ENCODE peak calls at places on chromosomes 5 and 9, in four cellular contexts. S is spleen, Y is IMR-90, P is stomach. U is an unnamed sample.

GRCh38 chr9:37984672-37985611 is 81.0 kb upstream of the SLC25A51 start:
- DNase-seq in S (peak), Y (peak), P (no peak), U (no peak)

GRCh38 chr9:87812375-87813118 is 70.1 kb upstream of the SPATA31E1 start:
- DNase-seq in S (no peak), Y (peak), P (no peak), U (no peak)

GRCh38 chr5:179489015-179489414 is 61.3 kb upstream of the RUFY1 start:
- DNase-seq in S (no peak), Y (no peak), P (no peak), U (no peak)

GRCh38 chr5:1176473-1177391 is 24.7 kb upstream of the SLC6A19 start:
- DNase-seq in S (no peak), P (no peak), Y (no peak), U (no peak)

GRCh38 chr5:78467744-78468357 is 107.4 kb downstream of the SCAMP1 start:
- DNase-seq in Y (peak), S (no peak), P (no peak), U (no peak)

GRCh38 chr5:123549256-123549904 is 37.4 kb downstream of the CSNK1G3 start:
- DNase-seq in S (no peak), Y (no peak), P (no peak), U (no peak)

GRCh38 chr9:31336391-31336790 is 1048.1 kb upstream of the ACO1 start:
- DNase-seq in S (no peak), P (no peak), Y (no peak), U (no peak)

GRCh38 chr9:110995511-110996340 is 42.5 kb downstream of the LPAR1 start:
- DNase-seq in S (no peak), P (no peak), Y (peak), U (no peak)

GRCh38 chr5:146877783-146878470 is 630 bp downstream of the PPP2R2B start:
- DNase-seq in S (peak), Y (no peak), P (no peak), U (no peak)

GRCh38 chr5:82018462-82018861 is 46.6 kb downstream of the ATG10 start:
- DNase-seq in P (no peak), Y (peak), S (no peak), U (no peak)

GRCh38 chr5:145574889-145575573 is 260.1 kb downstream of the PRELID2 start:
- DNase-seq in P (no peak), Y (peak), S (no peak), U (no peak)

GRCh38 chr5:73591102-73591695 is 25.7 kb downstream of the UTP15 start:
- DNase-seq in Y (peak), P (no peak), S (no peak), U (no peak)

GRCh38 chr9:2158111-2158610 is 143.0 kb downstream of the SMARCA2 start:
- DNase-seq in P (peak), S (peak), Y (peak), U (peak)

GRCh38 chr9:92986175-92987110 is 39.1 kb downstream of the FGD3 start:
- DNase-seq in S (no peak), P (no peak), Y (no peak), U (no peak)

GRCh38 chr5:31579558-31579957 is 47.5 kb downstream of the C5orf22 start:
- DNase-seq in P (no peak), Y (no peak), S (no peak), U (no peak)

GRCh38 chr9:105658351-105658750 is 3.9 kb upstream of the TAL2 start:
- DNase-seq in Y (no peak), P (no peak), S (no peak), U (no peak)

GRCh38 chr5:149322518-149322917 is 22.8 kb upstream of the GRPEL2 start:
- DNase-seq in Y (no peak), S (no peak), P (no peak), U (no peak)

GRCh38 chr9:133113928-133114351 is 7.1 kb downstream of the RALGDS start:
- DNase-seq in P (no peak), Y (peak), S (peak), U (peak)

GRCh38 chr5:53167836-53168235 is 58.3 kb upstream of the MOCS2 start:
- DNase-seq in S (no peak), Y (peak), P (peak), U (no peak)

GRCh38 chr5:3325206-3325605 is 270.4 kb upstream of the IRX1 start:
- DNase-seq in Y (no peak), S (no peak), P (no peak), U (no peak)

GRCh38 chr9:131179561-131180219 is 54.3 kb downstream of the NUP214 start:
- DNase-seq in P (no peak), Y (peak), S (no peak), U (no peak)

GRCh38 chr9:112743216-112743835 is 7.2 kb upstream of the SNX30 start:
- DNase-seq in S (no peak), Y (no peak), P (no peak), U (no peak)

GRCh38 chr5:16596541-16596940 is 20.3 kb downstream of the RETREG1 start:
- DNase-seq in Y (peak), P (no peak), S (no peak), U (no peak)

GRCh38 chr5:58335518-58335917 is 124.4 kb downstream of the PLK2 start:
- DNase-seq in Y (peak), P (no peak), S (no peak), U (no peak)

GRCh38 chr9:15293727-15294405 is 13.2 kb downstream of the TTC39B start:
- DNase-seq in S (no peak), P (no peak), Y (no peak), U (no peak)

GRCh38 chr5:72328172-72328571 is 8.0 kb downstream of the PTCD2 start:
- DNase-seq in Y (peak), P (peak), S (no peak), U (no peak)

GRCh38 chr5:150303070-150303595 is 428 bp upstream of the ARSI start:
- DNase-seq in Y (peak), P (no peak), S (no peak), U (peak)

GRCh38 chr9:136631038-136632000 is 31.4 kb upstream of the EGFL7 start:
- DNase-seq in S (peak), Y (peak), P (peak), U (peak)

GRCh38 chr5:104817127-104817526 is 1254.5 kb upstream of the NUDT12 start:
- DNase-seq in P (no peak), Y (no peak), S (no peak), U (no peak)

GRCh38 chr9:81890104-81890503 is 38.1 kb upstream of the SPATA31D4 start:
- DNase-seq in Y (no peak), S (no peak), P (no peak), U (no peak)

GRCh38 chr9:137668203-137668602 is 49.4 kb downstream of the EHMT1 start:
- DNase-seq in P (no peak), Y (no peak), S (no peak), U (no peak)
- H3K4me3 ChIP-seq in P (no peak), Y (no peak), S (no peak), U (no peak)

GRCh38 chr5:79513519-79514390 is at the start of gene HOMER1:
- DNase-seq in Y (peak), P (peak), S (peak), U (peak)

GRCh38 chr5:79511945-79512493 is 1.9 kb downstream of the HOMER1 start:
- DNase-seq in Y (no peak), S (no peak), P (no peak), U (no peak)

GRCh38 chr5:79512692-79513518 is 1.0 kb downstream of the HOMER1 start:
- DNase-seq in S (no peak), Y (peak), P (no peak), U (peak)

GRCh38 chr5:79516986-79517385 is 3.1 kb upstream of the HOMER1 start:
- DNase-seq in Y (no peak), S (no peak), P (no peak), U (no peak)

GRCh38 chr5:79514391-79515105 is 614 bp upstream of the HOMER1 start:
- DNase-seq in Y (peak), S (peak), P (peak), U (peak)
- TF ChIP-seq POLR2A in Y (peak), S (peak), P (no peak), U (peak)

DNA sequence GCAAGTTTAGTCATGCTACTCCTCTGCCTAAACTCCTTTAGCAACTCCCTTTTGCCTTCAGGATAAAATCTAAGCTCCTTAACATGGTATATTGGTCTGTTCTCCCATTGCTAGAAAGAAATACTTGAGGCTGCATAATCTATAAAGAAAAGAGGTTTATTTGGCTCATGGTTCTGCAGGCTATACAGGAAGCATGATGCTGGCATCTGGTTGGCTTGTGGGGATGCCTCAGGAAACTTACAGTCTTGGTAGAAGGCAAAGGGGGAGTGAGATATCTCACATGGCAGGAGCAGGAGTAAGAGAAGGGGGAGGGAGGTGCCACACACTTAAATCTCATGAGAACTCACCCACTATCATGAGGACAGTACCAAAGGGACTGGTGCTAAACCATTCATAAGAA is 145.0 kb downstream of the GDNF start:
- DNase-seq in S (no peak), Y (no peak), P (no peak), U (no peak)
- H3K4me3 ChIP-seq in S (no peak), Y (no peak), P (no peak), U (no peak)

GRCh38 chr5:36875789-36876388 is 680 bp upstream of the NIPBL start:
- DNase-seq in S (peak), Y (peak), P (peak), U (peak)
- TF ChIP-seq POLR2A in S (peak), Y (no peak), P (no peak), U (peak)

GRCh38 chr9:108467653-108468324 is 388.0 kb downstream of the ACTL7B start:
- DNase-seq in P (no peak), Y (peak), S (no peak), U (no peak)
- H3K4me3 ChIP-seq in P (no peak), Y (no peak), S (no peak), U (no peak)